ENCODE peak calls at places on chromosomes 3 and 15, in four cellular contexts. V, Z, P and D are unnamed samples. For H3K4me1, the result is how much of the 10 kb centered on the place peaks cover.

GRCh38 chr3:78690806-78691205 is 1077.0 kb downstream of the ROBO1 start:
- DNase-seq in Z (no peak), P (no peak), V (no peak), D (no peak)

GRCh38 chr15:78873796-78874761 is 1.4 kb downstream of the MORF4L1 start:
- DNase-seq in V (peak), P (peak), Z (peak), D (no peak)

GRCh38 chr3:183488343-183488742 is 59.9 kb upstream of the MCF2L2 start:
- DNase-seq in P (no peak), V (no peak), Z (no peak), D (no peak)

GRCh38 chr3:195913382-195913781 is 5.0 kb upstream of the TNK2 start:
- DNase-seq in P (no peak), Z (no peak), V (no peak), D (no peak)

GRCh38 chr15:42494998-42495360 is 455 bp upstream of the SNAP23 start:
- DNase-seq in Z (peak), P (peak), V (peak), D (no peak)

GRCh38 chr15:52103217-52104207 is 9.1 kb downstream of the BCL2L10 start:
- DNase-seq in V (peak), Z (no peak), P (peak), D (peak)

GRCh38 chr3:155382396-155383042 is 89.0 kb upstream of the STRIT1 start:
- DNase-seq in V (peak), P (peak), Z (peak), D (peak)

GRCh38 chr3:121985841-121986240 is 36.2 kb downstream of the ILDR1 start:
- DNase-seq in P (no peak), V (no peak), Z (no peak), D (no peak)

GRCh38 chr15:76217029-76217866 is 94.0 kb downstream of the ETFA start:
- DNase-seq in V (no peak), Z (no peak), P (no peak), D (no peak)

GRCh38 chr15:47523669-47524068 is 193.6 kb upstream of the SEMA6D start:
- DNase-seq in V (no peak), Z (no peak), P (no peak), D (no peak)

GRCh38 chr15:77160562-77161481 is 89.9 kb upstream of the TSPAN3 start:
- DNase-seq in Z (no peak), P (no peak), V (no peak), D (no peak)

GRCh38 chr15:36758800-36759199 is 179.4 kb downstream of the CDIN1 start:
- DNase-seq in Z (no peak), P (no peak), V (no peak), D (no peak)

GRCh38 chr15:74961616-74962015 is 5.0 kb upstream of the RPP25 start:
- DNase-seq in P (no peak), V (no peak), Z (no peak), D (no peak)

GRCh38 chr15:48963524-48964113 is at the start of gene SHC4:
- DNase-seq in Z (peak), V (peak), P (peak), D (peak)

GRCh38 chr15:85386261-85386660 is 5.9 kb downstream of the AKAP13 start:
- DNase-seq in P (no peak), Z (no peak), V (no peak), D (no peak)
- H3K4me1 ChIP-seq in P (under half), Z (half or more), V (under half), D (under half)

GRCh38 chr3:13085081-13085845 is 12.0 kb upstream of the IQSEC1 start:
- DNase-seq in V (no peak), P (no peak), Z (no peak), D (no peak)

GRCh38 chr3:13087320-13087985 is 14.2 kb upstream of the IQSEC1 start:
- DNase-seq in V (no peak), P (no peak), Z (no peak), D (no peak)

GRCh38 chr3:13083898-13084297 is 10.7 kb upstream of the IQSEC1 start:
- DNase-seq in P (no peak), V (no peak), Z (no peak), D (no peak)

GRCh38 chr3:13086594-13086993 is 13.4 kb upstream of the IQSEC1 start:
- DNase-seq in P (no peak), Z (no peak), V (no peak), D (no peak)

DNA sequence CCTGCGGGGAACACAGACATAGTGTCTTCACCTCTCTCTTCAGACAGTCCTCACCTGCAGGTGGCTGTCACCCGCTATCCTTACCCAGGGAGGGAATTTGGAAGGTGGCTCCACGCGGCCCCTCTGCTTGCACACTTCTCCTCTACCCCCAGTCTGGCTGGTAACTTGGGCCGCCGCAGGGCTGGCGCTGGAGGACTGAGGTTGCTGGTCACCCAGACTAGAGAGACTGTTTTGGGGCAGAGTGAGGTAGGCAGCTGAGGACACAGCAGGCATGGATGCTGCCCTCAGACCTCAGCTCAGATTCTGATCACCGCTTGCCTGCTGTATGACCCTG is 12.6 kb upstream of the IQSEC1 start:
- DNase-seq in V (no peak), P (no peak), Z (no peak), D (no peak)
- H3K4me1 ChIP-seq in V (under half), P (under half), Z (under half), D (under half)

GRCh38 chr3:23820888-23821287 is 15.1 kb downstream of the UBE2E1 start:
- DNase-seq in Z (no peak), V (no peak), P (no peak), D (no peak)

GRCh38 chr3:23816721-23817120 is 11.0 kb downstream of the UBE2E1 start:
- DNase-seq in V (no peak), Z (no peak), P (no peak), D (no peak)

GRCh38 chr3:23815879-23816278 is 10.1 kb downstream of the UBE2E1 start:
- DNase-seq in V (no peak), P (no peak), Z (no peak), D (no peak)

GRCh38 chr3:23819599-23820360 is 14.0 kb downstream of the UBE2E1 start:
- DNase-seq in Z (no peak), P (no peak), V (no peak), D (no peak)

GRCh38 chr3:23817508-23818223 is 11.9 kb downstream of the UBE2E1 start:
- DNase-seq in P (no peak), V (no peak), Z (no peak), D (no peak)
- H3K4me1 ChIP-seq in P (under half), V (under half), Z (under half), D (under half)

DNA sequence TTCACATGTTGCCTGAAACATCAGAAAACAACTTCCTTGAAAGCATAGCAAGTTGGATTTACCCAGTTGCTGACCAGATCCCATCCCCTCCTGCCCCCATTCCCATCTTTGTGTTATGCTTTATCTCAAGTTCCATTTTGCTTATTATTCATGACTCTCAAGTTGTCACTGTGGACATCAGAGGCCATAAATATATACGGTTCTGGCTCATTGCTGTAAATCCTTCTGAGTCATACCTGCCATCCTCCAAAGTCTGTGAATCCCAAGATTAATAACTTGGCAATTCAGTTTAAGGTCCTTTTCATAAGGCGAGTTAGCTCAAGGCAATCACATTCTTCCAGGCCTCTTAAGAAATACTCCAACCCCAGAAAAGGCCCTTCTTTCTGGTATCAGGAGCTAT is 126.2 kb upstream of the C2CD4B start:
- DNase-seq in P (peak), Z (no peak), V (no peak), D (no peak)
- H3K4me1 ChIP-seq in P (under half), Z (under half), V (under half), D (under half)

GRCh38 chr3:10393514-10393913 is 72.6 kb upstream of the SEC13 start:
- DNase-seq in V (no peak), Z (no peak), P (no peak), D (no peak)
- H3K4me1 ChIP-seq in V (under half), Z (under half), P (under half), D (under half)

GRCh38 chr3:187017511-187018230 is 87.3 kb downstream of the ST6GAL1 start:
- DNase-seq in Z (no peak), P (peak), V (no peak), D (peak)
- H3K4me1 ChIP-seq in Z (half or more), P (under half), V (under half), D (under half)

GRCh38 chr15:88650556-88650955 is 11.7 kb downstream of the ISG20 start:
- DNase-seq in V (no peak), Z (no peak), P (no peak), D (no peak)

GRCh38 chr15:88652456-88653199 is 13.8 kb downstream of the ISG20 start:
- DNase-seq in V (no peak), P (no peak), Z (no peak), D (no peak)

GRCh38 chr15:88653200-88654064 is 14.6 kb downstream of the ISG20 start:
- DNase-seq in V (no peak), Z (no peak), P (no peak), D (no peak)

GRCh38 chr15:88651293-88651692 is 12.5 kb downstream of the ISG20 start:
- DNase-seq in P (no peak), Z (no peak), V (no peak), D (no peak)

DNA sequence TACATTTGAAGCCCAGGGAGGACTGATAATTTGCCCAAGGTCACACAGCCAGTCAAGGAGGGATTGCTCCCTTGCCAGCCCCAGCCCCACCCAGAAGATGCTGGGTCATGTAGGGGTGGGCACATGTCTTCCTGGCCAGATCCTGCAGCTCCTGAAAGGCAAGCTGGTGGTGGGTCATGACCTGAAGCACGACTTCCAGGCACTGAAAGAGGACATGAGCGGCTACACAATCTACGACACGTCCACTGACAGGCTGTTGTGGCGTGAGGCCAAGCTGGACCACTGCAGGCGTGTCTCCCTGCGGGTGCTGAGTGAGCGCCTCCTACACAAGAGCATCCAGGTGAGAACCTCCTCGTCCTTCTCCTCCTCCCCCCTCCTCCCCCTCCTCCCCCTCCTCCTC is 13.2 kb downstream of the ISG20 start:
- DNase-seq in P (no peak), Z (no peak), V (no peak), D (no peak)
- H3K4me1 ChIP-seq in P (under half), Z (under half), V (under half), D (under half)